ENCODE peak calls at places on chromosomes 2 and 18, in nine cellular contexts. L, T, I, N, A, B, V, O and K are unnamed samples.

GRCh38 chr18:36403896-36404824 is 106.6 kb downstream of the FHOD3 start:
- DNase-seq in L (no peak), T (no peak), I (no peak), N (peak), A (no peak), B (no peak), V (no peak), O (no peak), K (no peak)

GRCh38 chr18:67485655-67486054 is 30.9 kb downstream of the DSEL start:
- DNase-seq in L (no peak), T (no peak), I (no peak), N (no peak), A (no peak), B (no peak), V (no peak), O (no peak), K (no peak)

GRCh38 chr2:55155764-55156221 is 76.3 kb downstream of the CLHC1 start:
- DNase-seq in L (no peak), T (peak), I (no peak), N (peak), A (no peak), B (no peak), V (no peak), O (no peak), K (no peak)

GRCh38 chr2:215929602-215930335 is 83.6 kb downstream of the MREG start:
- DNase-seq in L (no peak), T (no peak), I (no peak), N (peak), A (no peak), B (no peak), V (no peak), O (no peak), K (peak)

GRCh38 chr2:150485871-150486538 is 1.5 kb downstream of the RND3 start:
- DNase-seq in L (no peak), T (no peak), I (peak), N (peak), A (peak), B (peak), V (peak), O (peak), K (peak)

GRCh38 chr2:98894331-98895000 is 41.6 kb downstream of the CRACDL start:
- DNase-seq in L (no peak), T (no peak), I (no peak), N (no peak), A (no peak), B (no peak), V (no peak), O (no peak), K (no peak)

GRCh38 chr2:47015206-47015605 is 99.6 kb upstream of the MCFD2 start:
- DNase-seq in L (no peak), T (no peak), I (no peak), N (no peak), A (no peak), B (no peak), V (no peak), O (no peak), K (peak)

GRCh38 chr2:122960727-122961641 is 1064.1 kb upstream of the CNTNAP5 start:
- DNase-seq in L (no peak), T (no peak), I (no peak), N (peak), A (no peak), B (no peak), V (no peak), O (no peak), K (peak)

GRCh38 chr2:238893349-238894000 is 45.6 kb downstream of the TWIST2 start:
- DNase-seq in L (no peak), T (no peak), I (no peak), N (no peak), A (no peak), B (no peak), V (no peak), O (no peak), K (no peak)

GRCh38 chr2:149221898-149222297 is 108.5 kb upstream of the LYPD6 start:
- DNase-seq in L (no peak), T (no peak), I (no peak), N (no peak), A (no peak), B (no peak), V (no peak), O (no peak), K (no peak)

GRCh38 chr2:173181982-173182381 is 106.3 kb downstream of the MAP3K20 start:
- DNase-seq in L (no peak), T (no peak), I (no peak), N (no peak), A (no peak), B (no peak), V (no peak), O (no peak), K (no peak)

GRCh38 chr2:9782197-9782719 is 61.0 kb upstream of the TAF1B start:
- DNase-seq in L (no peak), T (no peak), I (no peak), N (peak), A (no peak), B (no peak), V (no peak), O (no peak), K (peak)

GRCh38 chr2:86044614-86045013 is 61.1 kb downstream of the POLR1A start:
- DNase-seq in L (no peak), T (no peak), I (peak), N (no peak), A (no peak), B (no peak), V (no peak), O (no peak), K (no peak)

GRCh38 chr18:74946646-74947045 is 262.3 kb downstream of the PTGR3 start:
- DNase-seq in L (no peak), T (no peak), I (no peak), N (no peak), A (no peak), B (no peak), V (no peak), O (no peak), K (no peak)

GRCh38 chr2:126970583-126970982 is 71.9 kb downstream of the TEX51 start:
- DNase-seq in L (no peak), T (no peak), I (peak), N (no peak), A (no peak), B (no peak), V (no peak), O (no peak), K (no peak)

GRCh38 chr18:42617086-42617725 is 498.3 kb downstream of the RIT2 start:
- DNase-seq in L (no peak), T (no peak), I (no peak), N (no peak), A (no peak), B (no peak), V (no peak), O (no peak), K (no peak)

GRCh38 chr2:219737270-219737691 is 109.9 kb downstream of the SLC4A3 start:
- DNase-seq in L (no peak), T (no peak), I (peak), N (peak), A (no peak), B (no peak), V (no peak), O (no peak), K (no peak)

GRCh38 chr2:215777481-215778044 is 235.8 kb downstream of the MREG start:
- DNase-seq in L (no peak), T (no peak), I (no peak), N (peak), A (no peak), B (no peak), V (no peak), O (no peak), K (no peak)

GRCh38 chr18:56789004-56789888 is 138.1 kb downstream of the WDR7 start:
- DNase-seq in L (peak), T (no peak), I (peak), N (peak), A (peak), B (no peak), V (no peak), O (no peak), K (peak)

GRCh38 chr2:17309741-17310339 is 208.4 kb downstream of the RAD51AP2 start:
- DNase-seq in L (peak), T (no peak), I (peak), N (peak), A (peak), B (no peak), V (peak), O (no peak), K (peak)

GRCh38 chr2:162301151-162301804 is 17.2 kb downstream of the IFIH1 start:
- DNase-seq in L (peak), T (no peak), I (peak), N (peak), A (peak), B (peak), V (peak), O (peak), K (peak)

GRCh38 chr2:158580760-158581159 is 124.0 kb downstream of the PKP4 start:
- DNase-seq in L (no peak), T (no peak), I (no peak), N (no peak), A (peak), B (no peak), V (no peak), O (no peak), K (peak)

GRCh38 chr2:168740788-168741187 is 61.6 kb upstream of the NOSTRIN start:
- DNase-seq in L (no peak), T (no peak), I (no peak), N (no peak), A (no peak), B (no peak), V (no peak), O (no peak), K (no peak)

GRCh38 chr2:3345621-3346020 is 32.0 kb downstream of the EIPR1 start:
- DNase-seq in L (no peak), T (no peak), I (no peak), N (no peak), A (no peak), B (no peak), V (no peak), O (no peak), K (no peak)

GRCh38 chr2:199988176-199988575 is 32.8 kb downstream of the MAIP1 start:
- DNase-seq in L (no peak), T (no peak), I (no peak), N (peak), A (no peak), B (no peak), V (no peak), O (no peak), K (no peak)

GRCh38 chr2:71190959-71191943 is 35.7 kb downstream of the PAIP2B start:
- DNase-seq in L (no peak), T (peak), I (no peak), N (peak), A (no peak), B (no peak), V (no peak), O (no peak), K (peak)
- TF ChIP-seq CTCF in L (no peak), T (peak), I (peak), N (peak), A (no peak), B (peak), V (no peak), O (no peak), K (peak)

GRCh38 chr2:224359569-224359968 is 42.3 kb downstream of the FAM124B start:
- DNase-seq in L (no peak), T (no peak), I (peak), N (no peak), A (no peak), B (no peak), V (no peak), O (no peak), K (peak)
- TF ChIP-seq CTCF in L (peak), T (peak), I (peak), N (peak), A (no peak), B (no peak), V (no peak), O (no peak), K (peak)

DNA sequence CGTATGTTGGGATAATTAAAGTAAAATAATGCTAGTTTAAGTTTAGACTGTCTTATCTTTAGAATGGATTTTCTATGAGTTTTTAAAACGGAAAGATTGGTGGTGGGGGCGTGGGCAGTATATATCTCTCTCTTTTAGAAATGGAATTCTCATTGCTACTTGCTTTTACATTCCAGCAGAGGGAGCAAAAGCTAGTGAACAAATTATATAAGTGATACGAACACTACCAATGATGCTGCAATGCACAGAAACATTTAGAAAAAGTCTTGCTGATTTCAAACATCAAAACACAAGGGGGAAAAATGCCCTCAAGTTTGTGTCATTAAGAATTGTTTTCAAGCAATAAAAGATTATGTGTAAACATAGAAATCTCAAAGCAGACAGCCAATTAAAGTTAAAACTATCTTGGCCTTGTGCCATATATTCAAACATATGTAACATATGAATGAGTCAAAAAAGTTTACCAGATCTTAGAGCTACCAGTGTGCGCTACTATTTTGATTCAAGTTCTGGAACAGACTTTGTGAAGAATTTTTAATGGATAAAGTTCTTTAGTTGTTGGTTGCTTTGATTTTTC is 296.3 kb upstream of the KCNJ3 start:
- DNase-seq in L (no peak), T (no peak), I (no peak), N (peak), A (no peak), B (no peak), V (no peak), O (no peak), K (peak)
- TF ChIP-seq CTCF in L (no peak), T (peak), I (peak), N (peak), A (peak), B (peak), V (no peak), O (no peak), K (peak)

GRCh38 chr2:223618172-223619035 is 16.2 kb upstream of the SCG2 start:
- DNase-seq in L (no peak), T (no peak), I (peak), N (no peak), A (no peak), B (no peak), V (no peak), O (no peak), K (no peak)
- TF ChIP-seq CTCF in L (no peak), T (no peak), I (peak), N (no peak), A (no peak), B (no peak), V (no peak), O (no peak), K (no peak)

GRCh38 chr2:137096693-137097092 is 331.3 kb downstream of the THSD7B start:
- DNase-seq in L (no peak), T (no peak), I (peak), N (peak), A (no peak), B (no peak), V (no peak), O (no peak), K (peak)
- TF ChIP-seq CTCF in L (no peak), T (no peak), I (peak), N (peak), A (no peak), B (no peak), V (no peak), O (no peak), K (no peak)